ENCODE peak calls at places on chromosomes 7 and 10, in six cellular contexts. One of them, this sample, is unnamed.

GRCh38 chr7:28711096-28711495 is 247.0 kb downstream of the TRIL start:
- DNase-seq in mesenchymal stem cell: no peak
- DNase-seq in H1: no peak
- DNase-seq in MM.1S: no peak
- DNase-seq in mammary epithelial cell: no peak
- DNase-seq in GM23248: no peak
- DNase-seq in this sample: no peak

GRCh38 chr7:70587739-70588138 is 544.2 kb upstream of the GALNT17 start:
- DNase-seq in mesenchymal stem cell: no peak
- DNase-seq in H1: no peak
- DNase-seq in MM.1S: no peak
- DNase-seq in mammary epithelial cell: no peak
- DNase-seq in GM23248: no peak
- DNase-seq in this sample: no peak

GRCh38 chr10:4501306-4501705 is 324.7 kb upstream of the AKR1E2 start:
- DNase-seq in mesenchymal stem cell: no peak
- DNase-seq in H1: no peak
- DNase-seq in MM.1S: no peak
- DNase-seq in mammary epithelial cell: no peak
- DNase-seq in GM23248: no peak
- DNase-seq in this sample: no peak

GRCh38 chr7:56083150-56083785 is 9.5 kb downstream of the PHKG1 start:
- DNase-seq in mesenchymal stem cell: no peak
- DNase-seq in H1: no peak
- DNase-seq in MM.1S: no peak
- DNase-seq in mammary epithelial cell: no peak
- DNase-seq in GM23248: no peak
- DNase-seq in this sample: no peak

GRCh38 chr10:77812741-77813140 is 113.8 kb downstream of the DLG5 start:
- DNase-seq in mesenchymal stem cell: no peak
- DNase-seq in H1: no peak
- DNase-seq in MM.1S: no peak
- DNase-seq in mammary epithelial cell: no peak
- DNase-seq in GM23248: no peak
- DNase-seq in this sample: no peak

GRCh38 chr10:3094565-3095168 is 27.3 kb downstream of the PFKP start:
- DNase-seq in mesenchymal stem cell: peak; percentile 30
- DNase-seq in H1: no peak
- DNase-seq in MM.1S: no peak
- DNase-seq in mammary epithelial cell: no peak
- DNase-seq in GM23248: no peak
- DNase-seq in this sample: no peak

GRCh38 chr7:103540986-103541385 is 95.0 kb upstream of the SLC26A5 start:
- DNase-seq in mesenchymal stem cell: no peak
- DNase-seq in H1: no peak
- DNase-seq in MM.1S: no peak
- DNase-seq in mammary epithelial cell: no peak
- DNase-seq in GM23248: peak; percentile 3
- DNase-seq in this sample: no peak

GRCh38 chr7:73738612-73739386 is at the start of gene ABHD11:
- DNase-seq in mesenchymal stem cell: peak; percentile 92
- DNase-seq in H1: peak; percentile 99
- DNase-seq in MM.1S: peak; percentile 98
- DNase-seq in mammary epithelial cell: peak; percentile 96
- DNase-seq in GM23248: peak; percentile 99
- DNase-seq in this sample: peak; percentile 93

GRCh38 chr7:43392638-43393037 is 190.3 kb upstream of the STK17A start:
- DNase-seq in mesenchymal stem cell: no peak
- DNase-seq in H1: peak; percentile 10
- DNase-seq in MM.1S: no peak
- DNase-seq in mammary epithelial cell: no peak
- DNase-seq in GM23248: no peak
- DNase-seq in this sample: no peak

GRCh38 chr10:24382596-24382978 is 173.6 kb downstream of the KIAA1217 start:
- DNase-seq in mesenchymal stem cell: no peak
- DNase-seq in H1: no peak
- DNase-seq in MM.1S: peak; percentile 34
- DNase-seq in mammary epithelial cell: peak; percentile 78
- DNase-seq in GM23248: no peak
- DNase-seq in this sample: no peak

DNA sequence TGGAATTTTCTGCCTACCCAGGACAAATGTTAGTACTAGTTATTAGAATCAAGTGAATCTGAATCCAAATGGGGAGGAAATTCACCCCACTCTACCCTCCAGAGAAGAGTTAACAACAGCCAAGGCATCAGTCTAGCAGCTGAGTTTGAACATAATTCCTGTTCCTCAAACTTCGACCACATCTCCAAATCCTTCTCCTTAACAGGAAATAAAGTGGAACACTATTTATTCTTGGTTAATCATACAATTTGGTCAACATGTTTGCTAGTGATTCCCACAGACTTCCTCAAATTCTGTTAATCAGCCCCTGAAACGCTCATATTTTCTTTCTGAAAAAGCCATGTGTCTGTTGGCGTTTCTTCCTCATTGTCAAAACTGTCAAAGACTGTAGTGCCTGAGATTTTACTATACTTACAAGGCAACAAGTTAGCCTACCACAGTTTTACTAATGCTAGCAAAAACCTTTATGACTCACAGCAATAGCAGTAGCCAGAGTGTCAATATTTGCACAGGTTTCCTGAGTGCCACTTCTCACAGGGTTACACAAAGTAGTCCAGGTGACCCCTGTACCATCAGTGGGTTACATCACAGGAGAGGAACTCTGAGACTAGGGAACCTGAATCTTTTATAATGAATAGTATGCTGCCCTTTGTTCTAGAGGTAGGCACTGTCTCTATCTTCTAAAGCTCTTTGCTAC is 202.9 kb downstream of the GRM3 start:
- DNase-seq in mesenchymal stem cell: no peak
- DNase-seq in H1: no peak
- DNase-seq in MM.1S: no peak
- DNase-seq in mammary epithelial cell: no peak
- DNase-seq in GM23248: no peak
- DNase-seq in this sample: no peak
- H3K4me3 ChIP-seq in mesenchymal stem cell: no peak overlapping the region
- H3K4me3 ChIP-seq in H1: no peak overlapping the region
- H3K4me3 ChIP-seq in MM.1S: no peak overlapping the region
- H3K4me3 ChIP-seq in mammary epithelial cell: no peak overlapping the region
- H3K4me3 ChIP-seq in GM23248: no peak overlapping the region
- H3K4me3 ChIP-seq in this sample: no peak overlapping the region

GRCh38 chr10:123349203-123349602 is 195.0 kb downstream of the BUB3 start:
- DNase-seq in mesenchymal stem cell: no peak
- DNase-seq in H1: no peak
- DNase-seq in MM.1S: no peak
- DNase-seq in mammary epithelial cell: no peak
- DNase-seq in GM23248: no peak
- DNase-seq in this sample: no peak

GRCh38 chr10:123346581-123346980 is 192.4 kb downstream of the BUB3 start:
- DNase-seq in mesenchymal stem cell: no peak
- DNase-seq in H1: no peak
- DNase-seq in MM.1S: no peak
- DNase-seq in mammary epithelial cell: no peak
- DNase-seq in GM23248: no peak
- DNase-seq in this sample: no peak

GRCh38 chr10:123351715-123352114 is 197.5 kb downstream of the BUB3 start:
- DNase-seq in mesenchymal stem cell: no peak
- DNase-seq in H1: no peak
- DNase-seq in MM.1S: no peak
- DNase-seq in mammary epithelial cell: no peak
- DNase-seq in GM23248: no peak
- DNase-seq in this sample: no peak

GRCh38 chr10:123354521-123354920 is 200.3 kb downstream of the BUB3 start:
- DNase-seq in mesenchymal stem cell: no peak
- DNase-seq in H1: no peak
- DNase-seq in MM.1S: no peak
- DNase-seq in mammary epithelial cell: peak; percentile 26
- DNase-seq in GM23248: no peak
- DNase-seq in this sample: no peak

DNA sequence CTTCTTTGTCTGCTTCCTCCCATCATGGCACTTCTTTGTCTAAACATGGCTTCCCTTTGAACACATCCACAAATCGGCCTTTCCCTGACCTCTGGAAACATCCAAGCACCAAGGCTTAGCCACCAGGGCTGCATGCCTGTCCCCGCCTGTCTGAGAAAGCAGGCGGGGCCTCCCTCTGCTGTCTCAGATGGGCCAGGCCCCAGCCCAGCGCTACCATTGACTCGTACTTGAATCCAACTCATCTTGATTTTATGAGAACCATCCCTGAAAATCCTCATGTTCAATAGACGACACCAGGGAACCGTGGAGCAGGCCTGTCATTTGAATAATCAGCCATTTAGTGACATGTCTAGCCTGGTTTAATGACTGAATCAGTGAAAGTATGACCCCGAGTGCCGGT is 194.5 kb downstream of the BUB3 start:
- DNase-seq in mesenchymal stem cell: no peak
- DNase-seq in H1: no peak
- DNase-seq in MM.1S: no peak
- DNase-seq in mammary epithelial cell: peak; percentile 5
- DNase-seq in GM23248: no peak
- DNase-seq in this sample: no peak
- H3K9me3 ChIP-seq in mesenchymal stem cell: no peaks in the 10 kb centered on the region
- H3K9me3 ChIP-seq in H1: no peaks in the 10 kb centered on the region
- H3K9me3 ChIP-seq in MM.1S: no peaks in the 10 kb centered on the region
- H3K9me3 ChIP-seq in mammary epithelial cell: no peaks in the 10 kb centered on the region
- H3K9me3 ChIP-seq in GM23248: no peaks in the 10 kb centered on the region
- H3K9me3 ChIP-seq in this sample: no peaks in the 10 kb centered on the region

GRCh38 chr10:6977641-6978627 is 397.9 kb upstream of the PRKCQ start:
- DNase-seq in mesenchymal stem cell: no peak
- DNase-seq in H1: no peak
- DNase-seq in MM.1S: no peak
- DNase-seq in mammary epithelial cell: no peak
- DNase-seq in GM23248: no peak
- DNase-seq in this sample: peak; percentile 22

GRCh38 chr10:6969659-6970058 is 389.6 kb upstream of the PRKCQ start:
- DNase-seq in mesenchymal stem cell: no peak
- DNase-seq in H1: no peak
- DNase-seq in MM.1S: no peak
- DNase-seq in mammary epithelial cell: no peak
- DNase-seq in GM23248: no peak
- DNase-seq in this sample: no peak

DNA sequence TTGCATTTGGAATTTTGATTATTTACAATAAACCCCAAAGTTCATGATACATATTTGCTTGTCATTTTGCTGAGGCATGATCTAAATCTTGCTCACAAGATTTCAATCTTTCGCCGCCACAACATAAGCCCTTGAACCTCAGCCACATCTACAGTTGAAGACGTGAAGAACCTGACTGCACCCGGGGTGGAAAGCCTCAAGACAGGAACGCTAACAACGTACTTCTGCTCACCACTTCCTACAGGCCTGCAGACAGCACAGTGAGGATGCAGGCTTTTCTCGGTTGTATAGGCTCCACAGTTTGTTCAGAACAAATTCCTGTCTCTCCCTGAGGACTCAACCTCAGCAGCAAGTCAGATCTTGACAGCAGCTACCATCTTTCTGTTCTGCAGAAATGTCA is 393.8 kb upstream of the PRKCQ start:
- DNase-seq in mesenchymal stem cell: no peak
- DNase-seq in H1: no peak
- DNase-seq in MM.1S: no peak
- DNase-seq in mammary epithelial cell: no peak
- DNase-seq in GM23248: no peak
- DNase-seq in this sample: no peak
- H2AFZ ChIP-seq in mesenchymal stem cell: no peak overlapping the region
- H2AFZ ChIP-seq in H1: no peak overlapping the region
- H2AFZ ChIP-seq in MM.1S: no peak overlapping the region
- H2AFZ ChIP-seq in mammary epithelial cell: no peak overlapping the region
- H2AFZ ChIP-seq in GM23248: no peak overlapping the region
- H2AFZ ChIP-seq in this sample: peak overlapping the region; percentile 88

GRCh38 chr7:141704741-141705140 is 2.8 kb upstream of the DENND11 start:
- DNase-seq in mesenchymal stem cell: no peak
- DNase-seq in H1: no peak
- DNase-seq in MM.1S: no peak
- DNase-seq in mammary epithelial cell: peak; percentile 16
- DNase-seq in GM23248: peak; percentile 58
- DNase-seq in this sample: no peak

GRCh38 chr7:141701489-141702046 is 398 bp downstream of the DENND11 start:
- DNase-seq in mesenchymal stem cell: peak; percentile 59
- DNase-seq in H1: peak; percentile 75
- DNase-seq in MM.1S: peak; percentile 78
- DNase-seq in mammary epithelial cell: no peak
- DNase-seq in GM23248: peak; percentile 66
- DNase-seq in this sample: peak; percentile 67

GRCh38 chr7:141704112-141704511 is 2.1 kb upstream of the DENND11 start:
- DNase-seq in mesenchymal stem cell: no peak
- DNase-seq in H1: no peak
- DNase-seq in MM.1S: no peak
- DNase-seq in mammary epithelial cell: no peak
- DNase-seq in GM23248: no peak
- DNase-seq in this sample: no peak

GRCh38 chr7:141702047-141702567 is at the start of gene DENND11:
- DNase-seq in mesenchymal stem cell: peak; percentile 51
- DNase-seq in H1: peak; percentile 61
- DNase-seq in MM.1S: peak; percentile 68
- DNase-seq in mammary epithelial cell: peak; percentile 41
- DNase-seq in GM23248: peak; percentile 80
- DNase-seq in this sample: peak; percentile 27

GRCh38 chr7:141702892-141703291 is 926 bp upstream of the DENND11 start:
- DNase-seq in mesenchymal stem cell: no peak
- DNase-seq in H1: no peak
- DNase-seq in MM.1S: no peak
- DNase-seq in mammary epithelial cell: no peak
- DNase-seq in GM23248: no peak
- DNase-seq in this sample: no peak
- H3K4me3 ChIP-seq in mesenchymal stem cell: peak overlapping the region; percentile 87
- H3K4me3 ChIP-seq in H1: no peak overlapping the region
- H3K4me3 ChIP-seq in MM.1S: no peak overlapping the region
- H3K4me3 ChIP-seq in mammary epithelial cell: no peak overlapping the region
- H3K4me3 ChIP-seq in GM23248: peak overlapping the region; percentile 79
- H3K4me3 ChIP-seq in this sample: no peak overlapping the region

DNA sequence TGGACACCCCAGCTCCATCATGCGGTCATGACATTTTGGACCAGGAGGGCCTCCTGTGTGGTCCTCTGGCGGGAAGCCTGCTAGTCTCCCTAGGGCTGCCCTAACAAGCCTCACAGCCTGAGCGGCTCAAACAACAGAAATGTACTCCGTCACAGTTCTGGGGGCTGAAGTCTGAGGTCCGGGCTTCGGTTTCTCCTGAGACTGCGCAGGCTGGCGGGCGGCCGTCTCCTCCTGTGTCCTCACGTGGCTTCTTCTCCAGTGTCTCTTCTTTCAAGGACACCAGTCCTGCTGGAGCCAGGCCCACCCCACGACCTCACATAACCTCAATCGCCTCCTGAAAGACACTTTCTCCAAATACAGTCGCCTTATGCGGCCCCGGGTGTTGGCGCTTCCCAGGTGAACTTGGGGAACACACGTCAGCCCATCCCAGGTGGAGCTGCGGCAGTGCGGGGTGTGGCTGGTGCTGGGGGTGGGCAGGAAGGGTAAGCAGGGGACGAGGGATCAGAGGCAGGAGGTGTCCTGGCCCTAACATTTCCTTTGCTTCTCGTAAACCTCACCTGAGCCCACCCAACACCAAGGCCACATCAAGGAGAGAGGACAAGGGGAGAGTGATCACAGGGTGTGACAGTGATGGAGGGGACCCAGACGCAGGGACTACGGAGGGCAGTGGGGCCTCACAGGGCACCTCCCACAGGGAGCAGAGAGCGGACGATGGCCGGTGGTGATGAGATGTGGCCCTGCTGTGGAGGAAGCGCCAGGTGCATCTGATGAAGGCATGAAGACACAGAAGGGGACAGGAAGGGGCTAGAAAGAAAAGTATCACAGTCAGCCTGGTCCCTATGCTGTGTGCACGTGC is 580.6 kb downstream of the PTPRN2 start:
- DNase-seq in mesenchymal stem cell: no peak
- DNase-seq in H1: no peak
- DNase-seq in MM.1S: no peak
- DNase-seq in mammary epithelial cell: no peak
- DNase-seq in GM23248: no peak
- DNase-seq in this sample: no peak
- H3K9me3 ChIP-seq in mesenchymal stem cell: no peaks in the 10 kb centered on the region
- H3K9me3 ChIP-seq in H1: no peaks in the 10 kb centered on the region
- H3K9me3 ChIP-seq in MM.1S: no peaks in the 10 kb centered on the region
- H3K9me3 ChIP-seq in mammary epithelial cell: peaks cover 24% of the 10 kb centered on the region
- H3K9me3 ChIP-seq in GM23248: no peaks in the 10 kb centered on the region
- H3K9me3 ChIP-seq in this sample: no peaks in the 10 kb centered on the region